ENCODE peak calls at places on chromosomes 3 and 15, in ten cellular contexts. Q, V, H, X, D, C, P, K, S and W are unnamed samples.

GRCh38 chr15:47988564-47988963 is 132.2 kb upstream of the SLC24A5 start:
- DNase-seq in Q (no peak), V (no peak), H (no peak), X (no peak), D (no peak), C (no peak), P (no peak), K (no peak), S (no peak), W (no peak)

GRCh38 chr15:40097968-40098476 is 10.7 kb downstream of the BMF start:
- DNase-seq in Q (no peak), V (no peak), H (no peak), X (no peak), D (no peak), C (peak), P (peak), K (peak), S (no peak), W (no peak)

GRCh38 chr3:130789678-130790340 is 43.2 kb upstream of the PIK3R4 start:
- DNase-seq in Q (no peak), V (no peak), H (no peak), X (no peak), D (no peak), C (no peak), P (no peak), K (no peak), S (no peak), W (no peak)

GRCh38 chr3:52528596-52529375 is 4.9 kb downstream of the NT5DC2 start:
- DNase-seq in Q (no peak), V (no peak), H (no peak), X (no peak), D (no peak), C (no peak), P (no peak), K (no peak), S (no peak), W (no peak)

GRCh38 chr3:185734725-185735096 is 90.1 kb downstream of the IGF2BP2 start:
- DNase-seq in Q (no peak), V (no peak), H (no peak), X (no peak), D (no peak), C (no peak), P (no peak), K (no peak), S (no peak), W (no peak)

GRCh38 chr15:70375006-70375409 is 277.3 kb upstream of the TLE3 start:
- DNase-seq in Q (peak), V (peak), H (no peak), X (no peak), D (peak), C (peak), P (peak), K (no peak), S (peak), W (no peak)

GRCh38 chr3:195080125-195080524 is 190.8 kb downstream of the XXYLT1 start:
- DNase-seq in Q (no peak), V (no peak), H (no peak), X (no peak), D (no peak), C (no peak), P (no peak), K (no peak), S (no peak), W (no peak)

GRCh38 chr15:63497642-63498100 is 6.7 kb upstream of the USP3 start:
- DNase-seq in Q (no peak), V (no peak), H (peak), X (peak), D (no peak), C (no peak), P (no peak), K (peak), S (no peak), W (no peak)

GRCh38 chr3:109806929-109807328 is 469.6 kb upstream of the DPPA4 start:
- DNase-seq in Q (peak), V (no peak), H (peak), X (peak), D (peak), C (no peak), P (no peak), K (peak), S (peak), W (peak)

GRCh38 chr3:56005196-56005805 is 463.0 kb downstream of the ERC2 start:
- DNase-seq in Q (no peak), V (peak), H (no peak), X (no peak), D (no peak), C (no peak), P (no peak), K (no peak), S (peak), W (no peak)

GRCh38 chr3:35936571-35936970 is 297.2 kb downstream of the ARPP21 start:
- DNase-seq in Q (peak), V (no peak), H (no peak), X (no peak), D (peak), C (no peak), P (peak), K (no peak), S (peak), W (no peak)

GRCh38 chr3:141049681-141050080 is 1.5 kb upstream of the SPSB4 start:
- DNase-seq in Q (no peak), V (no peak), H (no peak), X (peak), D (no peak), C (no peak), P (no peak), K (no peak), S (no peak), W (no peak)

GRCh38 chr3:146093928-146094327 is 67.1 kb downstream of the PLOD2 start:
- DNase-seq in Q (peak), V (no peak), H (no peak), X (no peak), D (no peak), C (no peak), P (peak), K (no peak), S (no peak), W (no peak)

GRCh38 chr3:165805834-165806561 is 31.2 kb downstream of the BCHE start:
- DNase-seq in Q (peak), V (no peak), H (no peak), X (no peak), D (no peak), C (no peak), P (no peak), K (peak), S (no peak), W (no peak)

GRCh38 chr3:15983232-15983631 is 185.5 kb upstream of the ANKRD28 start:
- DNase-seq in Q (peak), V (peak), H (no peak), X (no peak), D (peak), C (peak), P (peak), K (no peak), S (peak), W (peak)

GRCh38 chr15:95734422-95735316 is 595.8 kb upstream of the NR2F2 start:
- DNase-seq in Q (no peak), V (no peak), H (no peak), X (no peak), D (no peak), C (no peak), P (no peak), K (no peak), S (peak), W (no peak)

GRCh38 chr3:163622384-163622783 is 1455.9 kb downstream of the SI start:
- DNase-seq in Q (no peak), V (no peak), H (no peak), X (no peak), D (no peak), C (no peak), P (no peak), K (no peak), S (no peak), W (no peak)

GRCh38 chr3:169344465-169344864 is 319.0 kb downstream of the MECOM start:
- DNase-seq in Q (peak), V (peak), H (no peak), X (no peak), D (no peak), C (no peak), P (no peak), K (no peak), S (peak), W (no peak)

GRCh38 chr15:61780278-61780677 is 280.0 kb downstream of the VPS13C start:
- DNase-seq in Q (no peak), V (no peak), H (no peak), X (no peak), D (no peak), C (no peak), P (no peak), K (no peak), S (no peak), W (no peak)

GRCh38 chr15:78387678-78388077 is 47.5 kb downstream of the CRABP1 start:
- DNase-seq in Q (no peak), V (no peak), H (no peak), X (no peak), D (no peak), C (peak), P (no peak), K (no peak), S (no peak), W (no peak)

GRCh38 chr3:134956395-134956794 is 161.3 kb downstream of the EPHB1 start:
- DNase-seq in Q (no peak), V (no peak), H (no peak), X (no peak), D (no peak), C (no peak), P (no peak), K (peak), S (no peak), W (no peak)

GRCh38 chr3:65996605-65997004 is 42.1 kb downstream of the MAGI1 start:
- DNase-seq in Q (no peak), V (peak), H (no peak), X (no peak), D (no peak), C (peak), P (no peak), K (no peak), S (peak), W (no peak)

GRCh38 chr3:70358978-70359580 is 46.6 kb upstream of the MDFIC2 start:
- DNase-seq in Q (peak), V (peak), H (no peak), X (peak), D (peak), C (no peak), P (peak), K (peak), S (peak), W (peak)

GRCh38 chr15:73628976-73629854 is 4.0 kb downstream of the NPTN start:
- DNase-seq in Q (no peak), V (peak), H (no peak), X (no peak), D (no peak), C (no peak), P (no peak), K (no peak), S (no peak), W (no peak)

GRCh38 chr15:40420793-40421192 is 15.2 kb downstream of the IVD start:
- DNase-seq in Q (no peak), V (peak), H (no peak), X (no peak), D (no peak), C (no peak), P (no peak), K (no peak), S (no peak), W (no peak)

GRCh38 chr15:38455096-38455495 is 1.2 kb downstream of the FAM98B start:
- DNase-seq in Q (peak), V (peak), H (no peak), X (no peak), D (peak), C (no peak), P (no peak), K (no peak), S (no peak), W (no peak)

GRCh38 chr3:43094381-43094780 is 11.5 kb downstream of the POMGNT2 start:
- DNase-seq in Q (no peak), V (no peak), H (no peak), X (no peak), D (no peak), C (no peak), P (no peak), K (no peak), S (no peak), W (no peak)
- TF ChIP-seq CTCF in Q (no peak), V (no peak), H (no peak), X (no peak), D (no peak), C (no peak), P (no peak), K (no peak), S (no peak), W (no peak)

DNA sequence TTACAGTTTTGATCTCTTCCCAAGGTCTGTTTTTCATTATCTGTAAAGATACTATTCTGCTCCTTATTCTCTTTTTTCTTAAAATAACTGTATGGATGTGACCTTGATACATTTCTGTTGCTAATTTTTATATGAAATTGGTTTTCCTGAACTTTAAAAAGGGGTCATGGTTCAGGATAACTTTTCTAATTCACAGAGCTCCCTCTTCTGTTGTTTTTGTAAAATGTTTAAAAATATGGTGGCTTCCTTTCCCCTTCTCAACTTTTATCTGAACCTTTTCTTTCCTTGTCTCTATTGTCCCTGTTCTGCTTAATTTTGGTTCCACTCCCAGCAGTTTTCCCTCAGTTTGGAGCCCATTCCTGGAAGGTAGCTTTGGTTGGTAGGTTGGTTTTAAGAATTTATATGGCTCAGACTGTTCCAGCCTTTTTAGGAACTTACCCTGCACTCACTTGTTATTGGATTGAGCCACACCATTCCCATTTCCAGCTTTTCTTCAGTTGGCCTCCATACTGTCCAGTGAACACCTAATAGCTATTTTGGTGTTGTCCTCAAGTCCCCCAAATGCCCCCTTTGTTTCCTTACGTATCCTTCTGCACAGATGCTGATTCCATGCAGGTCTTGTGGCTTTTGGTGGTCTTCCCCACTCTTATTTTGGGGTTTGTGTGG is 70.3 kb downstream of the SLMAP start:
- DNase-seq in Q (peak), V (no peak), H (no peak), X (no peak), D (no peak), C (no peak), P (peak), K (no peak), S (no peak), W (no peak)
- TF ChIP-seq CTCF in Q (peak), V (peak), H (peak), X (no peak), D (peak), C (peak), P (peak), K (no peak), S (no peak), W (no peak)

GRCh38 chr3:77081240-77081661 is 41.4 kb downstream of the ROBO2 start:
- DNase-seq in Q (peak), V (peak), H (no peak), X (no peak), D (no peak), C (peak), P (no peak), K (no peak), S (peak), W (no peak)

GRCh38 chr3:77091809-77092208 is 51.9 kb downstream of the ROBO2 start:
- DNase-seq in Q (no peak), V (no peak), H (no peak), X (no peak), D (no peak), C (no peak), P (no peak), K (no peak), S (no peak), W (no peak)

GRCh38 chr3:77084511-77084910 is 44.6 kb downstream of the ROBO2 start:
- DNase-seq in Q (no peak), V (no peak), H (no peak), X (no peak), D (no peak), C (no peak), P (no peak), K (no peak), S (no peak), W (no peak)

GRCh38 chr3:77086408-77086807 is 46.5 kb downstream of the ROBO2 start:
- DNase-seq in Q (no peak), V (no peak), H (no peak), X (no peak), D (no peak), C (no peak), P (no peak), K (no peak), S (no peak), W (no peak)
- TF ChIP-seq CTCF in Q (no peak), V (no peak), H (no peak), X (no peak), D (peak), C (no peak), P (no peak), K (no peak), S (no peak), W (no peak)

DNA sequence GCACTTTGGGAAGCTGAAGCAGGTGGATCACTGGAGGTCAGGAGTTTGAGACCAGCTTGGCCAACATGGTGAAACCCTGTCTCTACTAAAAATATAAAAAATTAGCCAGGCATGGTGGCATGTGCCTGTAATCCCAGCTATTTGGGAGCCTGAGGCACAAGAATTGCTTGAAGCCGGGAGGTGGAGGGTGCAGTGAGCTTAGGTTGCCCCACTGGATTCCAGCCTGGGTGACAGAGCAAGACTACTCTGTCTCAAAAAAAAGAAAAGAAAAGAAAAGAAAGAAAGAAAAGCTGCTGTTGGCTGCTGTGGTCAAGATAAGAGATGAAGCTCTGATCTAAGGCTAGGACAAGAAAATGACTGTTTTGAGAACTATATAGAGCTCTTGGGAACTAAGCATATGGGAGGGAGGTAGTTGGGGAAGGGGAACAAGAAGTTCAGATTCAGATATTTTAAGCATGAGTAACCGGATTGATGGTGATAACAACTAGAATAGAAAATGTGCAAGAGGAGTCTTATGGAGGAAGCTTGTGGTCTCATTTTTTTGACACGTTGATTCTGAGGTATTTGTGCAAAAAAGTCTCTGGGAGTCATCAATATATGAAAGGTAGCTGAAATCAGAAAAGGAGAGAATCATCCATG is 25.7 kb downstream of the DNAH12 start:
- DNase-seq in Q (no peak), V (no peak), H (no peak), X (no peak), D (no peak), C (no peak), P (peak), K (no peak), S (peak), W (no peak)
- TF ChIP-seq CTCF in Q (no peak), V (no peak), H (no peak), X (no peak), D (no peak), C (no peak), P (no peak), K (no peak), S (no peak), W (no peak)

DNA sequence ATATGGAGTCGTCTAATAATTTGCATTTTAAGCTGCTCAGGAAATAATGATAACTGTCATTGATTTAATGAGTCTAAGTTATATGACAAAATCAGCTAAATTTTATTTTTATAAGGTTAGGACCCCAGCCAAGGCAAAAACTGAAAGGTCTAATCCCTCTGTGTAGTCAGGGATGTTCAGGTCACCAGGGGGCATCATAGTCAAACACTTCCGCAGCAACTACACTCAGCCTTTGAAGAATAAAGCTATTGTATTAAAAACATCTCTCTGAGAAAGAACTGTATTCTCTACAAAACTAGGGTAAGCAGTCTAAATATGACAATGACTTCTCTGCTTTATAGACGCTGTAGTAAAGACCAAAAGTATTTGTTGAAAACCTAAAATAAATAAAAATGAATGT is 15.0 kb downstream of the INTS14 start:
- DNase-seq in Q (peak), V (no peak), H (no peak), X (peak), D (no peak), C (no peak), P (no peak), K (peak), S (no peak), W (no peak)
- TF ChIP-seq CTCF in Q (peak), V (peak), H (no peak), X (no peak), D (peak), C (peak), P (peak), K (no peak), S (peak), W (peak)

GRCh38 chr15:60590935-60591490 is 112.1 kb upstream of the ICE2 start:
- DNase-seq in Q (peak), V (peak), H (peak), X (peak), D (peak), C (peak), P (peak), K (peak), S (peak), W (no peak)
- TF ChIP-seq CTCF in Q (no peak), V (no peak), H (no peak), X (no peak), D (peak), C (no peak), P (no peak), K (no peak), S (no peak), W (no peak)

DNA sequence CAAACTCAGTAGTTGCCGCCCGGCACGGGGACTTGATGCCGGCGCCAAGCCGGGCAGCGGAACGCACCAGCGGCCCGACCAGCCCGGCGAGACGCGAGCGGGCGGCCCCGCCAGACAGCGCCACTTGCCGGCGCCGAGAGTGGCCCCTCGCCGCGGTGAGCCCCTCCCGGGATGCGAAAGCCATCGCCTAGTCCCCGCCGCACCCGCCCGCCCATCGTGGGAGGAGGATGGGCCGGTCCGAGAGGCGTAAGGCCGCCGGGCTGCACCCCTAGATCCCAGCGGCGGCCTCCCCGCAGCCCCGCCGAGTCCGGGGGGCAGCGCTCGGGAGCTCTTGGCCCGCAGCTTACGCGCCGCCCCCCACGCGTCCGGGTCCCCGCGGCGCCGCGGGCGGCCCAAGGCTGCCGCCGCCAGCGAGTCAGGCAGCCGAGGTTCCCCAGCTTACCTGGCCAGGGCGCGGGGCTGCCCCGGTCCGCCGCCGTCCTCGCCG is 609 bp downstream of the GOLGA8A start:
- DNase-seq in Q (peak), V (peak), H (peak), X (peak), D (no peak), C (no peak), P (peak), K (peak), S (peak), W (no peak)
- TF ChIP-seq CTCF in Q (no peak), V (no peak), H (no peak), X (no peak), D (no peak), C (no peak), P (no peak), K (peak), S (no peak), W (no peak)